ENCODE peak calls at places on chromosomes 2 and 18, in eight cellular contexts. One of them, this sample, is unnamed.

GRCh38 chr18:8450898-8451665 is 158.2 kb upstream of the RAB12 start:
- DNase-seq in IMR-90: no peak
- DNase-seq in A549: no peak
- DNase-seq in testis: no peak
- DNase-seq in breast epithelium: no peak
- DNase-seq in uterus: no peak
- DNase-seq in body of pancreas: no peak
- DNase-seq in endothelial cell of umbilical vein: no peak
- DNase-seq in this sample: no peak

GRCh38 chr18:10856146-10856545 is 293.2 kb downstream of the PIEZO2 start:
- DNase-seq in breast epithelium: no peak
- DNase-seq in A549: no peak
- DNase-seq in endothelial cell of umbilical vein: no peak
- DNase-seq in IMR-90: no peak
- DNase-seq in body of pancreas: no peak
- DNase-seq in testis: no peak
- DNase-seq in uterus: no peak
- DNase-seq in this sample: no peak

GRCh38 chr2:216109962-216110614 is 940 bp downstream of the XRCC5 start:
- DNase-seq in testis: no peak
- DNase-seq in A549: peak; percentile 36
- DNase-seq in endothelial cell of umbilical vein: peak; percentile 72
- DNase-seq in breast epithelium: no peak
- DNase-seq in body of pancreas: no peak
- DNase-seq in uterus: no peak
- DNase-seq in IMR-90: peak; percentile 75
- DNase-seq in this sample: no peak

GRCh38 chr18:13464432-13465125 is 246.0 kb downstream of the LDLRAD4 start:
- DNase-seq in testis: no peak
- DNase-seq in breast epithelium: peak; percentile 32
- DNase-seq in uterus: no peak
- DNase-seq in body of pancreas: no peak
- DNase-seq in IMR-90: no peak
- DNase-seq in A549: no peak
- DNase-seq in endothelial cell of umbilical vein: peak; percentile 94
- DNase-seq in this sample: peak; percentile 34

GRCh38 chr2:240762249-240762648 is 57.8 kb downstream of the KIF1A start:
- DNase-seq in breast epithelium: no peak
- DNase-seq in uterus: no peak
- DNase-seq in IMR-90: no peak
- DNase-seq in A549: no peak
- DNase-seq in body of pancreas: no peak
- DNase-seq in testis: no peak
- DNase-seq in endothelial cell of umbilical vein: no peak
- DNase-seq in this sample: no peak

GRCh38 chr18:68723539-68723938 is 8.6 kb upstream of the TMX3 start:
- DNase-seq in testis: no peak
- DNase-seq in uterus: no peak
- DNase-seq in breast epithelium: no peak
- DNase-seq in IMR-90: no peak
- DNase-seq in A549: no peak
- DNase-seq in body of pancreas: no peak
- DNase-seq in endothelial cell of umbilical vein: no peak
- DNase-seq in this sample: no peak

GRCh38 chr2:71901466-71901865 is 246.2 kb downstream of the CYP26B1 start:
- DNase-seq in breast epithelium: no peak
- DNase-seq in A549: no peak
- DNase-seq in uterus: no peak
- DNase-seq in body of pancreas: no peak
- DNase-seq in IMR-90: no peak
- DNase-seq in testis: no peak
- DNase-seq in endothelial cell of umbilical vein: no peak
- DNase-seq in this sample: no peak

GRCh38 chr2:126675637-126676036 is 19.7 kb downstream of the GYPC start:
- DNase-seq in A549: no peak
- DNase-seq in IMR-90: no peak
- DNase-seq in uterus: no peak
- DNase-seq in testis: no peak
- DNase-seq in body of pancreas: no peak
- DNase-seq in breast epithelium: no peak
- DNase-seq in endothelial cell of umbilical vein: no peak
- DNase-seq in this sample: no peak

GRCh38 chr2:238974510-238975166 is 126.8 kb downstream of the TWIST2 start:
- DNase-seq in uterus: peak; percentile 59
- DNase-seq in breast epithelium: peak; percentile 34
- DNase-seq in testis: no peak
- DNase-seq in body of pancreas: no peak
- DNase-seq in IMR-90: peak; percentile 92
- DNase-seq in endothelial cell of umbilical vein: peak; percentile 93
- DNase-seq in A549: peak; percentile 80
- DNase-seq in this sample: no peak

GRCh38 chr2:88919087-88919738 is 227.7 kb downstream of the RPIA start:
- DNase-seq in breast epithelium: no peak
- DNase-seq in uterus: no peak
- DNase-seq in endothelial cell of umbilical vein: peak; percentile 29
- DNase-seq in body of pancreas: no peak
- DNase-seq in A549: peak; percentile 58
- DNase-seq in testis: no peak
- DNase-seq in IMR-90: peak; percentile 34
- DNase-seq in this sample: peak; percentile 6

GRCh38 chr2:230356084-230356483 is 29.1 kb downstream of the SP140L start:
- DNase-seq in endothelial cell of umbilical vein: no peak
- DNase-seq in A549: no peak
- DNase-seq in uterus: no peak
- DNase-seq in body of pancreas: no peak
- DNase-seq in breast epithelium: no peak
- DNase-seq in testis: no peak
- DNase-seq in IMR-90: peak; percentile 36
- DNase-seq in this sample: no peak

GRCh38 chr2:124178719-124179118 is 153.6 kb downstream of the CNTNAP5 start:
- DNase-seq in IMR-90: no peak
- DNase-seq in body of pancreas: no peak
- DNase-seq in testis: no peak
- DNase-seq in A549: no peak
- DNase-seq in uterus: no peak
- DNase-seq in endothelial cell of umbilical vein: no peak
- DNase-seq in breast epithelium: no peak
- DNase-seq in this sample: no peak

GRCh38 chr2:81206216-81206615 is 901.7 kb upstream of the LRRTM1 start:
- DNase-seq in A549: no peak
- DNase-seq in endothelial cell of umbilical vein: no peak
- DNase-seq in breast epithelium: no peak
- DNase-seq in body of pancreas: no peak
- DNase-seq in testis: no peak
- DNase-seq in IMR-90: no peak
- DNase-seq in uterus: no peak
- DNase-seq in this sample: no peak

GRCh38 chr2:29130295-29130694 is 15.1 kb downstream of the CLIP4 start:
- DNase-seq in uterus: no peak
- DNase-seq in endothelial cell of umbilical vein: peak; percentile 74
- DNase-seq in IMR-90: peak; percentile 91
- DNase-seq in testis: no peak
- DNase-seq in breast epithelium: no peak
- DNase-seq in A549: peak; percentile 96
- DNase-seq in body of pancreas: peak; percentile 44
- DNase-seq in this sample: peak; percentile 87

GRCh38 chr2:180618570-180618969 is 361.8 kb upstream of the UBE2E3 start:
- DNase-seq in breast epithelium: no peak
- DNase-seq in testis: no peak
- DNase-seq in uterus: no peak
- DNase-seq in body of pancreas: no peak
- DNase-seq in IMR-90: peak; percentile 66
- DNase-seq in endothelial cell of umbilical vein: no peak
- DNase-seq in A549: no peak
- DNase-seq in this sample: no peak

GRCh38 chr18:58792086-58792485 is 72.6 kb upstream of the ZNF532 start:
- DNase-seq in uterus: no peak
- DNase-seq in testis: no peak
- DNase-seq in IMR-90: no peak
- DNase-seq in endothelial cell of umbilical vein: no peak
- DNase-seq in A549: no peak
- DNase-seq in breast epithelium: no peak
- DNase-seq in body of pancreas: no peak
- DNase-seq in this sample: no peak

GRCh38 chr18:8734496-8734895 is 29.1 kb downstream of the MTCL1 start:
- DNase-seq in body of pancreas: no peak
- DNase-seq in endothelial cell of umbilical vein: no peak
- DNase-seq in testis: no peak
- DNase-seq in uterus: no peak
- DNase-seq in IMR-90: no peak
- DNase-seq in breast epithelium: no peak
- DNase-seq in A549: no peak
- DNase-seq in this sample: no peak

GRCh38 chr2:85237849-85238570 is 89.8 kb downstream of the TGOLN2 start:
- DNase-seq in IMR-90: no peak
- DNase-seq in A549: no peak
- DNase-seq in endothelial cell of umbilical vein: no peak
- DNase-seq in body of pancreas: peak; percentile 73
- DNase-seq in breast epithelium: no peak
- DNase-seq in testis: no peak
- DNase-seq in uterus: no peak
- DNase-seq in this sample: no peak

GRCh38 chr2:16931441-16931840 is 265.8 kb upstream of the CYRIA start:
- DNase-seq in IMR-90: no peak
- DNase-seq in testis: no peak
- DNase-seq in uterus: no peak
- DNase-seq in A549: no peak
- DNase-seq in body of pancreas: no peak
- DNase-seq in endothelial cell of umbilical vein: no peak
- DNase-seq in breast epithelium: no peak
- DNase-seq in this sample: no peak

GRCh38 chr2:237574894-237575868 is 8.8 kb downstream of the PRLH start:
- DNase-seq in uterus: peak; percentile 60
- DNase-seq in testis: peak; percentile 29
- DNase-seq in breast epithelium: peak; percentile 86
- DNase-seq in body of pancreas: no peak
- DNase-seq in A549: no peak
- DNase-seq in endothelial cell of umbilical vein: no peak
- DNase-seq in IMR-90: no peak
- DNase-seq in this sample: peak; percentile 56

GRCh38 chr2:237577458-237577857 is 11.1 kb downstream of the PRLH start:
- DNase-seq in A549: no peak
- DNase-seq in endothelial cell of umbilical vein: no peak
- DNase-seq in breast epithelium: no peak
- DNase-seq in testis: no peak
- DNase-seq in IMR-90: no peak
- DNase-seq in uterus: no peak
- DNase-seq in body of pancreas: no peak
- DNase-seq in this sample: no peak

GRCh38 chr2:237576974-237577373 is 10.6 kb downstream of the PRLH start:
- DNase-seq in testis: no peak
- DNase-seq in breast epithelium: no peak
- DNase-seq in IMR-90: no peak
- DNase-seq in endothelial cell of umbilical vein: no peak
- DNase-seq in body of pancreas: no peak
- DNase-seq in A549: no peak
- DNase-seq in uterus: no peak
- DNase-seq in this sample: no peak

GRCh38 chr2:237574467-237574866 is 8.1 kb downstream of the PRLH start:
- DNase-seq in body of pancreas: no peak
- DNase-seq in breast epithelium: no peak
- DNase-seq in endothelial cell of umbilical vein: no peak
- DNase-seq in IMR-90: no peak
- DNase-seq in testis: no peak
- DNase-seq in A549: no peak
- DNase-seq in uterus: no peak
- DNase-seq in this sample: no peak

GRCh38 chr2:237575869-237576862 is 9.8 kb downstream of the PRLH start:
- DNase-seq in A549: no peak
- DNase-seq in testis: no peak
- DNase-seq in uterus: no peak
- DNase-seq in body of pancreas: no peak
- DNase-seq in IMR-90: no peak
- DNase-seq in endothelial cell of umbilical vein: no peak
- DNase-seq in breast epithelium: no peak
- DNase-seq in this sample: no peak
- H3K4me3 ChIP-seq in A549: no peak overlapping the region
- H3K4me3 ChIP-seq in testis: no peak overlapping the region
- H3K4me3 ChIP-seq in uterus: no peak overlapping the region
- H3K4me3 ChIP-seq in body of pancreas: no peak overlapping the region
- H3K4me3 ChIP-seq in IMR-90: no peak overlapping the region
- H3K4me3 ChIP-seq in endothelial cell of umbilical vein: no peak overlapping the region
- H3K4me3 ChIP-seq in breast epithelium: no peak overlapping the region
- H3K4me3 ChIP-seq in this sample: no peak overlapping the region

GRCh38 chr2:97718942-97719341 is 5.6 kb downstream of the ZAP70 start:
- DNase-seq in body of pancreas: no peak
- DNase-seq in A549: no peak
- DNase-seq in endothelial cell of umbilical vein: no peak
- DNase-seq in testis: no peak
- DNase-seq in uterus: no peak
- DNase-seq in IMR-90: no peak
- DNase-seq in breast epithelium: no peak
- DNase-seq in this sample: no peak
- TF ChIP-seq POLR2A in body of pancreas: no peak
- TF ChIP-seq POLR2A in A549: no peak
- TF ChIP-seq POLR2A in endothelial cell of umbilical vein: no peak
- TF ChIP-seq POLR2A in testis: no peak
- TF ChIP-seq POLR2A in uterus: no peak
- TF ChIP-seq POLR2A in IMR-90: no peak
- TF ChIP-seq POLR2A in breast epithelium: no peak
- TF ChIP-seq POLR2A in this sample: no peak

GRCh38 chr2:37648316-37649011 is 23.0 kb downstream of the CDC42EP3 start:
- DNase-seq in uterus: no peak
- DNase-seq in endothelial cell of umbilical vein: peak; percentile 80
- DNase-seq in body of pancreas: peak; percentile 38
- DNase-seq in testis: peak; percentile 20
- DNase-seq in breast epithelium: no peak
- DNase-seq in IMR-90: no peak
- DNase-seq in A549: no peak
- DNase-seq in this sample: peak; percentile 23
- H3K27ac ChIP-seq in uterus: peak overlapping the region; percentile 62
- H3K27ac ChIP-seq in endothelial cell of umbilical vein: peak overlapping the region; percentile 68
- H3K27ac ChIP-seq in body of pancreas: no peak overlapping the region
- H3K27ac ChIP-seq in testis: no peak overlapping the region
- H3K27ac ChIP-seq in breast epithelium: peak overlapping the region; percentile 80
- H3K27ac ChIP-seq in IMR-90: peak overlapping the region; percentile 71
- H3K27ac ChIP-seq in A549: no peak overlapping the region
- H3K27ac ChIP-seq in this sample: no peak overlapping the region

GRCh38 chr2:111678651-111679050 is 205.3 kb downstream of the ANAPC1 start:
- DNase-seq in IMR-90: peak; percentile 38
- DNase-seq in body of pancreas: no peak
- DNase-seq in endothelial cell of umbilical vein: no peak
- DNase-seq in testis: no peak
- DNase-seq in A549: no peak
- DNase-seq in uterus: no peak
- DNase-seq in breast epithelium: no peak
- DNase-seq in this sample: peak; percentile 30

GRCh38 chr2:111673526-111673925 is 210.5 kb downstream of the ANAPC1 start:
- DNase-seq in A549: no peak
- DNase-seq in body of pancreas: no peak
- DNase-seq in uterus: no peak
- DNase-seq in IMR-90: no peak
- DNase-seq in endothelial cell of umbilical vein: no peak
- DNase-seq in testis: peak; percentile 38
- DNase-seq in breast epithelium: no peak
- DNase-seq in this sample: peak; percentile 40

GRCh38 chr2:111678161-111678560 is 205.8 kb downstream of the ANAPC1 start:
- DNase-seq in IMR-90: no peak
- DNase-seq in testis: no peak
- DNase-seq in A549: no peak
- DNase-seq in body of pancreas: no peak
- DNase-seq in endothelial cell of umbilical vein: no peak
- DNase-seq in breast epithelium: no peak
- DNase-seq in uterus: no peak
- DNase-seq in this sample: peak; percentile 19

GRCh38 chr2:111676423-111676822 is 207.6 kb downstream of the ANAPC1 start:
- DNase-seq in testis: no peak
- DNase-seq in A549: no peak
- DNase-seq in IMR-90: peak; percentile 91
- DNase-seq in uterus: no peak
- DNase-seq in endothelial cell of umbilical vein: no peak
- DNase-seq in breast epithelium: no peak
- DNase-seq in body of pancreas: no peak
- DNase-seq in this sample: no peak

GRCh38 chr2:111675419-111676194 is 208.4 kb downstream of the ANAPC1 start:
- DNase-seq in A549: no peak
- DNase-seq in IMR-90: no peak
- DNase-seq in uterus: no peak
- DNase-seq in endothelial cell of umbilical vein: no peak
- DNase-seq in breast epithelium: no peak
- DNase-seq in body of pancreas: no peak
- DNase-seq in testis: no peak
- DNase-seq in this sample: no peak
- H3K4me3 ChIP-seq in A549: no peak overlapping the region
- H3K4me3 ChIP-seq in IMR-90: no peak overlapping the region
- H3K4me3 ChIP-seq in uterus: no peak overlapping the region
- H3K4me3 ChIP-seq in endothelial cell of umbilical vein: no peak overlapping the region
- H3K4me3 ChIP-seq in breast epithelium: no peak overlapping the region
- H3K4me3 ChIP-seq in body of pancreas: no peak overlapping the region
- H3K4me3 ChIP-seq in testis: no peak overlapping the region
- H3K4me3 ChIP-seq in this sample: no peak overlapping the region

This sample was measured in thyroid gland.